ENCODE peak calls at places on chromosomes 4 and X, in six cellular contexts. W is HCT116, V is GM23248, S is neuronal stem cell, F is IMR-90, Q is left lung. Y is an unnamed sample.

GRCh38 chr4:183164963-183165362 is 65.9 kb downstream of the WWC2 start:
- DNase-seq in W (no peak), V (peak), S (no peak), F (no peak), Q (no peak), Y (no peak)

GRCh38 chr4:141759796-141760425 is 123.5 kb downstream of the IL15 start:
- DNase-seq in W (no peak), V (peak), S (no peak), F (peak), Q (no peak), Y (no peak)

GRCh38 chrX:38514014-38514854 is 47.1 kb upstream of the TSPAN7 start:
- DNase-seq in W (no peak), V (no peak), S (no peak), F (no peak), Q (no peak), Y (no peak)

GRCh38 chr4:103011378-103012025 is 8.0 kb downstream of the SLC9B1 start:
- DNase-seq in W (no peak), V (peak), S (no peak), F (peak), Q (peak), Y (no peak)

GRCh38 chr4:168639914-168640313 is 143.1 kb downstream of the PALLD start:
- DNase-seq in W (no peak), V (no peak), S (no peak), F (no peak), Q (no peak), Y (no peak)

GRCh38 chrX:31499120-31499519 is 427.3 kb upstream of the FTHL17 start:
- DNase-seq in W (no peak), V (peak), S (no peak), F (peak), Q (no peak), Y (no peak)

GRCh38 chrX:80512924-80513323 is 92.7 kb downstream of the TENT5D start:
- DNase-seq in W (no peak), V (no peak), S (no peak), F (no peak), Q (no peak), Y (no peak)

GRCh38 chrX:21798677-21799219 is 40.7 kb upstream of the MBTPS2 start:
- DNase-seq in W (peak), V (peak), S (no peak), F (peak), Q (no peak), Y (no peak)

GRCh38 chrX:21725498-21725897 is 32.4 kb downstream of the SMPX start:
- DNase-seq in W (peak), V (peak), S (no peak), F (peak), Q (no peak), Y (peak)

GRCh38 chrX:110258552-110258951 is 59.3 kb downstream of the AMMECR1 start:
- DNase-seq in W (no peak), V (peak), S (no peak), F (peak), Q (no peak), Y (no peak)

GRCh38 chr4:150033109-150033508 is 45.1 kb upstream of the DCLK2 start:
- DNase-seq in W (no peak), V (no peak), S (no peak), F (no peak), Q (no peak), Y (no peak)

GRCh38 chrX:126552313-126553022 is at the start of gene DCAF12L1:
- DNase-seq in W (no peak), V (no peak), S (peak), F (no peak), Q (no peak), Y (no peak)

GRCh38 chrX:48573690-48574269 is 504 bp upstream of the RBM3 start:
- DNase-seq in W (no peak), V (no peak), S (peak), F (no peak), Q (peak), Y (no peak)

GRCh38 chr4:167890226-167890625 is 202.1 kb upstream of the ANXA10 start:
- DNase-seq in W (no peak), V (no peak), S (no peak), F (no peak), Q (no peak), Y (no peak)

GRCh38 chr4:147084861-147085260 is 139.2 kb upstream of the TTC29 start:
- DNase-seq in W (no peak), V (no peak), S (no peak), F (no peak), Q (no peak), Y (no peak)

GRCh38 chrX:47160781-47161180 is 15.8 kb downstream of the RBM10 start:
- DNase-seq in W (no peak), V (peak), S (no peak), F (no peak), Q (no peak), Y (no peak)

GRCh38 chrX:16963216-16963615 is 16.8 kb downstream of the REPS2 start:
- DNase-seq in W (no peak), V (no peak), S (no peak), F (no peak), Q (no peak), Y (no peak)

GRCh38 chr4:135724426-135724825 is 1522.8 kb upstream of the PABPC4L start:
- DNase-seq in W (no peak), V (no peak), S (no peak), F (no peak), Q (no peak), Y (no peak)

GRCh38 chr4:103424853-103425252 is 226.7 kb upstream of the CENPE start:
- DNase-seq in W (no peak), V (peak), S (no peak), F (no peak), Q (no peak), Y (no peak)

GRCh38 chrX:53713987-53714579 is 27.6 kb upstream of the HUWE1 start:
- DNase-seq in W (no peak), V (no peak), S (no peak), F (peak), Q (no peak), Y (no peak)

GRCh38 chr4:159384619-159385018 is 281.7 kb downstream of the RAPGEF2 start:
- DNase-seq in W (no peak), V (peak), S (no peak), F (no peak), Q (no peak), Y (no peak)

GRCh38 chr4:8199594-8200301 is 658 bp downstream of the SH3TC1 start:
- DNase-seq in W (no peak), V (no peak), S (no peak), F (no peak), Q (peak), Y (no peak)

GRCh38 chrX:16212436-16212835 is 45.2 kb downstream of the MAGEB17 start:
- DNase-seq in W (peak), V (peak), S (no peak), F (peak), Q (no peak), Y (peak)

GRCh38 chrX:2488621-2489285 is 12.0 kb downstream of the DHRSX start:
- DNase-seq in W (no peak), V (no peak), S (no peak), F (no peak), Q (no peak), Y (no peak)
- H3K27ac ChIP-seq in W (no peak), V (no peak), S (no peak), F (no peak), Q (no peak), Y (no peak)

DNA sequence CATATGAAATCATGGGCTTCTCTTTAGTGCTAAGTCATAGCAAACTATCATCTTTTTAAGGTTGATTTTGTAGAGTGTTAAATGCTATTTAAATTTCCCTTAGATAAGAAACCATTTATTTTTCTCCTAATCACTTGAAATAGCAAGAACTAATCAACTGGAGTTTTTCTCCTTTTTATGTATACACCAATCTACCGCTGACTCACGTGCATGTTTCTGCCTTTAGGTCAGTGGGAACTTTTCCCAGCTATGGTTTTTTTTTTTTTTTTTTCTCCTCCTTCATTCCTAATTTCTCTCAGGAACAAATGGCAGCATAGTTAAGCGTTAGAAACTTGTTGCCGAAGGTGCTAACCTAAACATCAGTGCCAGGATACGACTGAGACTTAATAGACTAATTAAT is 176.4 kb downstream of the BMPR1B start:
- DNase-seq in W (no peak), V (peak), S (no peak), F (peak), Q (no peak), Y (no peak)
- H3K27ac ChIP-seq in W (no peak), V (no peak), S (no peak), F (no peak), Q (no peak), Y (no peak)

DNA sequence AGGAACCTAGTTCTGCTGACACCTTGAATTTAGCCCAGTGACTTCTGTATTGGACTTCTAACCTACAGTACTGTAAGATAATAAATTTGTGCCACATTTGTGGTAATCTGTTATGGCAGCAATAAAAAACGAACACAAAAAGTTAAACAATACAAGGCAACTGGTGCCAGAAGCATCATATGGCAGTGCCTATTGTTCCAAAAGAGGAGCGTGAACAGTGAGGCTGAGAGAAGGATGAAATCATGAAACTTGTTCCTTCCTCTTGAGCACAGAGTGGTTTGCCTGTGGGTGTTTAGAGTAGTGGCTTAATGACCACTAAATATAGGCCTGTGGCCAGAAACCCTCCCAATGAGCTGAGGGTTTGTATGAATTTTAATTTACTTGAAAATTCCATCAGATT is 69.7 kb upstream of the PGRMC2 start:
- DNase-seq in W (no peak), V (peak), S (no peak), F (no peak), Q (no peak), Y (no peak)
- H3K27ac ChIP-seq in W (no peak), V (peak), S (no peak), F (peak), Q (no peak), Y (no peak)

DNA sequence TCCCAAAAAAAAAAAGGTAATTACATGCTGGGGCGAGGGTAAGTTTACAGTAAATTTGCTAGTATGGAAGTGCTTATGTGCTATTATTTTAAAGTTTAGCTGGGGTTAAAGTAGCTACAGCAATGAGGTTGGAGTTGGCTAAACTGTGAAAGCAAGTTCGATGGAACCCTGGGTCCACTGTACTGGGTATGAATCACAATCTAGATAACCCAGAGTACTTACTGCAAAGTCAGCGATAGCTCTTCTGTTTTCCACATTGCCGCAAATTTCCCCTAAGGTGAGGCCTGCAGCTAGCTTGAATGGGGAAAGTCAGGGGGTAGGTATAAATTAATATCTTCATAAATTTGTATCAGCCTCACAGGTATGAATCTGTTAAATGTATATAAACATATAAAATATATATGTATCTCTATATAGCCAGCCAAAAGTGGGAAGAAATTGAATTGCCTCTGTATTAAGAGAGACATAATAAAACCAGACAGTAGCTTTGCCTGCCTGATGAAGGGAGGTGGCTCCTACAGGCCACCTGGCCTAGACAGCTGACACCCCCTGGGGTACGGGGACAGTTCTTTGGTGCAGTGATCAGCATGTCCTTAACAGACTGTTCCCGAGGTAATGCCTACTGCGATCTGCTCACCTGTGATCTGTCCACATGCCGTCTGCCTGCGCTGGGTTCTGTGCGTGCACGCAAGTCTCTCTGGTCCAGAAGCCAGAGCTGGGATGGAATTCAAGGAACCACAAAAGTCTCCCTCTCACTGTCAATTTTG is 30.6 kb downstream of the CLRN2 start:
- DNase-seq in W (no peak), V (no peak), S (no peak), F (no peak), Q (no peak), Y (no peak)
- H3K27ac ChIP-seq in W (no peak), V (no peak), S (no peak), F (no peak), Q (no peak), Y (no peak)

DNA sequence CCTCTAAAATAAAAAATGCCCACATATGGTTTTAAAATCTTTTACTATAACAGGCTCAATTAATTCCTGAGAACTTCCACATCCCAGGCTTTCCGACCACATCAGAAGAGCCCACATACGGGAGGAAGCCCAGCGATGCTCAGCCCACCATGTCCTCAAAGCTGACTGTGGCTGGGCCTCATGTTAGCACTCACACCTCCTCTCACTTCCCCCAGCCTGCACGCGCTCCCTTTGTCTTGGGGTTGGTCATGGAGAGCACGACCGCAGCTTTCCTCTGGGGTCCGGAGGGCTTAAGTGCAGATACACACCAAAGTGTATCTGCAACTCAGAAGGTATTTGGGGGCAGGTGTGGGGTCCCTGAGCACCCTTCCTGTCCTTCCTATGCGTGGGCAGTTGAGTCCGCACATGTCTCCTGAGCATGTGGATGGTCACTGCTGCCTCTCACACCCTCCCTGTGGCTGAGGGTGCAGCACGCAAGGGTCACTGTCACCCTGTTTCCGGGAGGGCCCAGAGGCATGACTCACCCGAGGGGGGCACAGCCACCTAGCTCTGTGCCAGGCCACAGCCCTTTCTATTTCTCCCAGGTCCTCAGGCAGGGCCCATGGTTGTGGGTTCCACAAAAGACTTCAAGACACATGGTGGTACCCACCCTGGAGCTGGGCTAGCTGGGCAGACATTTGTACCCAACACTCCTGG is 21.2 kb downstream of the WDR1 start:
- DNase-seq in W (no peak), V (peak), S (no peak), F (no peak), Q (no peak), Y (no peak)
- H3K27ac ChIP-seq in W (peak), V (peak), S (no peak), F (peak), Q (peak), Y (no peak)

Y was measured in Karpas-422.